ENCODE peak calls at places on chromosome 17, in six cellular contexts. Z is IMR-90, C is dorsolateral prefrontal cortex, S is ascending aorta, R is body of pancreas, T is psoas muscle. N is an unnamed sample.

GRCh38 chr17:43338886-43339516 is 59.8 kb upstream of the ARL4D start:
- DNase-seq in Z (no peak), C (peak), S (no peak), R (peak), T (peak), N (peak)

GRCh38 chr17:69335018-69335417 is 8.1 kb upstream of the ABCA5 start:
- DNase-seq in Z (peak), C (no peak), S (no peak), R (no peak), T (no peak), N (peak)

GRCh38 chr17:7241047-7241733 is 1.1 kb downstream of the GABARAP start:
- DNase-seq in Z (no peak), C (no peak), S (no peak), R (no peak), T (no peak), N (no peak)

GRCh38 chr17:43641416-43641815 is 20.3 kb downstream of the MEOX1 start:
- DNase-seq in Z (no peak), C (no peak), S (no peak), R (no peak), T (no peak), N (no peak)

GRCh38 chr17:47875586-47875985 is 20.4 kb upstream of the SP2 start:
- DNase-seq in Z (no peak), C (no peak), S (no peak), R (no peak), T (no peak), N (no peak)

GRCh38 chr17:19021622-19022083 is 17.1 kb upstream of the FAM83G start:
- DNase-seq in Z (no peak), C (no peak), S (no peak), R (no peak), T (peak), N (no peak)

GRCh38 chr17:59219992-59220327 is 351 bp upstream of the GDPD1 start:
- DNase-seq in Z (no peak), C (no peak), S (no peak), R (no peak), T (no peak), N (no peak)

GRCh38 chr17:77332981-77333685 is 192.4 kb downstream of the SEC14L1 start:
- DNase-seq in Z (peak), C (no peak), S (no peak), R (no peak), T (no peak), N (peak)

GRCh38 chr17:62644487-62645173 is 17.2 kb downstream of the MRC2 start:
- DNase-seq in Z (no peak), C (no peak), S (no peak), R (no peak), T (no peak), N (no peak)

GRCh38 chr17:79645022-79645776 is 34.3 kb upstream of the RBFOX3 start:
- DNase-seq in Z (no peak), C (no peak), S (no peak), R (no peak), T (peak), N (no peak)

GRCh38 chr17:78166416-78166815 is 2.0 kb upstream of the SYNGR2 start:
- DNase-seq in Z (no peak), C (no peak), S (no peak), R (no peak), T (no peak), N (no peak)

GRCh38 chr17:67421869-67422273 is 44.8 kb downstream of the PITPNC1 start:
- DNase-seq in Z (peak), C (no peak), S (no peak), R (peak), T (no peak), N (peak)

GRCh38 chr17:76378548-76379274 is 5.7 kb upstream of the SPHK1 start:
- DNase-seq in Z (no peak), C (no peak), S (no peak), R (no peak), T (no peak), N (no peak)

GRCh38 chr17:37568350-37569053 is 40.7 kb downstream of the SYNRG start:
- DNase-seq in Z (peak), C (no peak), S (no peak), R (no peak), T (no peak), N (no peak)

GRCh38 chr17:49603720-49604119 is 28.0 kb downstream of the NXPH3 start:
- DNase-seq in Z (no peak), C (no peak), S (no peak), R (no peak), T (no peak), N (no peak)
- H3K27ac ChIP-seq in Z (no peak), C (peak), S (peak), R (no peak), T (no peak), N (no peak)

GRCh38 chr17:72122668-72123495 is 2.1 kb downstream of the SOX9 start:
- DNase-seq in Z (peak), C (peak), S (no peak), R (peak), T (peak), N (peak)

GRCh38 chr17:72122336-72122667 is 1.5 kb downstream of the SOX9 start:
- DNase-seq in Z (no peak), C (no peak), S (no peak), R (no peak), T (no peak), N (no peak)

GRCh38 chr17:72120878-72121163 is at the start of gene SOX9:
- DNase-seq in Z (peak), C (peak), S (no peak), R (peak), T (peak), N (peak)

GRCh38 chr17:72121164-72122001 is 563 bp downstream of the SOX9 start:
- DNase-seq in Z (peak), C (peak), S (no peak), R (peak), T (peak), N (peak)

GRCh38 chr17:72122002-72122310 is 1.1 kb downstream of the SOX9 start:
- DNase-seq in Z (peak), C (no peak), S (no peak), R (no peak), T (no peak), N (peak)
- H3K4me3 ChIP-seq in Z (peak), C (peak), S (peak), R (peak), T (peak), N (peak)

GRCh38 chr17:73284906-73285602 is 23.4 kb upstream of the CPSF4L start:
- DNase-seq in Z (no peak), C (no peak), S (no peak), R (no peak), T (no peak), N (no peak)
- H3K27ac ChIP-seq in Z (no peak), C (peak), S (peak), R (peak), T (no peak), N (no peak)

DNA sequence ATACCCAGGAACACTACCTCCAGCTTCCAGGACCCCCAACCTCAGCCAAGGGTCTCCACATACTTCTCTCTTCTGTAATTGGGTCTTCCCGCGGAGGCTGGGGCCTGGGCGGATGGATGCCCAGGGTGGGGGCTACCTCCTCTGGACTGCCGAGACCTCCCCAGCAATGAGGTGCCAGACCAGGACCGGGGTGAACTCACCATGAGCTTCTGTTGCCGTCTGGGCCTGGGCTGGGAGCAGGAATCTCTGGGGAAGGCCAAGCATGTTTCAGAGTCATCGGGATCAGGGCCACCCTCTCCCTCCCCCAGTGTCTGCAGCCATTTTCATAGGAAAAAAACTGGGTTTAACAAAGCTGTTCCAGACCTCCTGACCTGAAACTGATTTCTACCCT is 10.3 kb upstream of the BAHCC1 start:
- DNase-seq in Z (no peak), C (no peak), S (no peak), R (no peak), T (no peak), N (no peak)
- H3K4me3 ChIP-seq in Z (no peak), C (peak), S (no peak), R (no peak), T (no peak), N (no peak)

GRCh38 chr17:63850401-63850800 is 7.9 kb upstream of the SMARCD2 start:
- DNase-seq in Z (no peak), C (no peak), S (no peak), R (no peak), T (peak), N (no peak)
- H3K27ac ChIP-seq in Z (no peak), C (no peak), S (no peak), R (no peak), T (no peak), N (no peak)

GRCh38 chr17:20073056-20073979 is 64.2 kb downstream of the SPECC1 start:
- DNase-seq in Z (peak), C (peak), S (no peak), R (peak), T (peak), N (no peak)
- H3K4me3 ChIP-seq in Z (no peak), C (peak), S (no peak), R (no peak), T (peak), N (no peak)